ENCODE peak calls at places on chromosomes 7 and 10, in ten cellular contexts. P is glutamatergic neuron; I is RWPE1; J is ACHN; F is tibial artery; S is stimulated activated naive B cell treated with anti-CD40 and anti-IgM and Interleukin-4, amounts not matched to agents 10 μg/mL and 1 μg/mL and 100 μg/mL, for 72 hours; B is AG08395; E is NCI-H460; W is stimulated activated CD8-positive, alpha-beta memory T cell treated with anti-CD3 and anti-CD28 coated beads, Interleukin-4, amount 100 ng/mL, for 1 hour; M is left kidney. A is an unnamed sample.

GRCh38 chr10:75072727-75073126 is 38.7 kb upstream of the SAMD8 start:
- DNase-seq in W (no peak), J (no peak), E (no peak), P (no peak), B (no peak), M (no peak), I (no peak), F (no peak), S (no peak), A (no peak)

GRCh38 chr7:55928006-55928767 is 23.5 kb upstream of the MRPS17 start:
- DNase-seq in F (no peak), W (no peak), M (no peak), B (no peak), I (no peak), E (no peak), P (no peak), S (no peak), J (no peak), A (no peak)

GRCh38 chr7:55271069-55271468 is 94.1 kb upstream of the LANCL2 start:
- DNase-seq in F (no peak), P (no peak), M (no peak), E (no peak), J (peak; percentile 35), W (no peak), B (peak; percentile 59), I (no peak), S (no peak), A (no peak)

GRCh38 chr10:89062861-89063260 is 72.3 kb downstream of the FAS start:
- DNase-seq in J (no peak), E (no peak), W (no peak), I (no peak), F (no peak), B (no peak), P (no peak), S (no peak), M (no peak), A (no peak)

GRCh38 chr10:47167591-47167990 is 132.4 kb upstream of the GDF10 start:
- DNase-seq in E (no peak), P (no peak), F (no peak), J (no peak), M (no peak), W (no peak), I (no peak), B (no peak), S (no peak), A (no peak)

GRCh38 chr7:45203947-45204445 is 46.4 kb downstream of the RAMP3 start:
- DNase-seq in F (no peak), S (no peak), B (peak; percentile 57), P (no peak), J (no peak), W (no peak), E (peak; percentile 15), I (peak; percentile 41), M (no peak), A (peak; percentile 56)

GRCh38 chr10:112367516-112367915 is 6.4 kb upstream of the ACSL5 start:
- DNase-seq in S (no peak), B (no peak), W (no peak), M (no peak), F (no peak), P (no peak), I (no peak), E (no peak), J (no peak), A (no peak)

GRCh38 chr10:100996678-100997363 is 2.8 kb upstream of the LZTS2 start:
- DNase-seq in B (no peak), P (peak; percentile 65), J (peak; percentile 48), W (no peak), F (no peak), S (no peak), E (no peak), M (peak; percentile 78), I (peak; percentile 64), A (peak; percentile 43)

GRCh38 chr10:125004571-125005311 is 62.8 kb downstream of the ZRANB1 start:
- DNase-seq in M (no peak), I (no peak), S (no peak), J (no peak), P (no peak), F (peak; percentile 62), B (no peak), E (no peak), W (no peak), A (no peak)

GRCh38 chr7:85750454-85750949 is 563.6 kb upstream of the SEMA3D start:
- DNase-seq in B (peak; percentile 51), M (peak; percentile 69), F (no peak), J (peak; percentile 72), W (no peak), I (peak; percentile 24), S (no peak), P (peak; percentile 74), E (peak; percentile 44), A (no peak)

GRCh38 chr7:67847063-67847798 is 850.6 kb downstream of the TYW1 start:
- DNase-seq in B (no peak), W (no peak), S (no peak), J (no peak), M (no peak), P (no peak), I (no peak), E (no peak), F (no peak), A (no peak)

GRCh38 chr7:99137418-99138180 is 6.3 kb downstream of the SMURF1 start:
- DNase-seq in P (no peak), E (no peak), F (no peak), W (no peak), J (peak; percentile 63), M (peak; percentile 94), S (no peak), I (no peak), B (peak; percentile 80), A (no peak)

GRCh38 chr7:40329601-40330153 is 194.9 kb downstream of the SUGCT start:
- DNase-seq in E (peak; percentile 61), M (peak; percentile 70), F (no peak), J (peak; percentile 71), I (peak; percentile 74), W (no peak), P (no peak), B (peak; percentile 77), S (no peak), A (peak; percentile 24)

GRCh38 chr10:42690449-42691360 is 52.3 kb upstream of the ZNF33B start:
- DNase-seq in P (no peak), B (no peak), S (no peak), F (no peak), W (no peak), E (no peak), M (no peak), I (no peak), J (no peak), A (no peak)

GRCh38 chr7:23490357-23491131 is 20.3 kb upstream of the IGF2BP3 start:
- DNase-seq in W (no peak), B (peak; percentile 56), E (no peak), J (no peak), F (peak; percentile 68), I (no peak), M (peak; percentile 86), S (peak; percentile 32), P (no peak), A (no peak)

GRCh38 chr7:79683185-79683890 is 229.9 kb upstream of the MAGI2 start:
- DNase-seq in E (no peak), B (no peak), F (no peak), W (no peak), I (no peak), S (no peak), P (no peak), J (no peak), M (no peak), A (no peak)

GRCh38 chr7:44150466-44150832 is 9.3 kb upstream of the MYL7 start:
- DNase-seq in P (no peak), E (no peak), W (no peak), S (peak; percentile 47), I (no peak), B (no peak), M (peak; percentile 27), F (peak; percentile 31), J (no peak), A (no peak)

GRCh38 chr10:115092555-115093285 is 445 bp upstream of the ATRNL1 start:
- DNase-seq in S (peak; percentile 13), M (peak; percentile 90), P (peak; percentile 70), E (no peak), F (no peak), J (peak; percentile 71), I (no peak), W (no peak), B (no peak), A (peak; percentile 27)

GRCh38 chr7:2114052-2114451 is 118.7 kb downstream of the MAD1L1 start:
- DNase-seq in S (no peak), M (no peak), F (no peak), J (no peak), P (no peak), B (peak; percentile 63), W (no peak), E (no peak), I (peak; percentile 74), A (no peak)

GRCh38 chr7:47683485-47683898 is 101.6 kb upstream of the TNS3 start:
- DNase-seq in B (no peak), F (no peak), P (no peak), S (no peak), W (no peak), M (no peak), I (no peak), J (no peak), E (no peak), A (no peak)

GRCh38 chr10:20248309-20248708 is 432.1 kb downstream of the PLXDC2 start:
- DNase-seq in E (no peak), F (no peak), W (no peak), P (no peak), S (no peak), I (no peak), J (no peak), B (no peak), M (no peak), A (no peak)

GRCh38 chr10:88187472-88187871 is 324.0 kb downstream of the PTEN start:
- DNase-seq in I (no peak), W (no peak), E (no peak), S (no peak), B (no peak), P (no peak), M (no peak), J (no peak), F (no peak), A (no peak)

GRCh38 chr7:51139796-51140195 is 176.8 kb downstream of the COBL start:
- DNase-seq in W (no peak), M (no peak), S (no peak), J (peak; percentile 60), F (no peak), B (no peak), E (no peak), I (peak; percentile 63), P (no peak), A (no peak)

GRCh38 chr10:24370877-24371276 is 161.9 kb downstream of the KIAA1217 start:
- DNase-seq in S (no peak), P (no peak), I (no peak), F (no peak), W (no peak), E (no peak), M (no peak), J (no peak), B (no peak), A (no peak)

GRCh38 chr10:43396061-43396927 is 12.7 kb downstream of the HNRNPF start:
- DNase-seq in E (no peak), M (peak; percentile 94), J (peak; percentile 78), I (peak; percentile 80), F (peak; percentile 88), P (peak; percentile 87), W (no peak), S (peak; percentile 61), B (peak; percentile 77), A (peak; percentile 65)

GRCh38 chr7:70660154-70660818 is 471.7 kb upstream of the GALNT17 start:
- DNase-seq in I (no peak), B (no peak), F (no peak), W (peak; percentile 36), J (no peak), S (no peak), M (no peak), E (no peak), P (no peak), A (no peak)

GRCh38 chr10:33291053-33291592 is 43.3 kb downstream of the NRP1 start:
- DNase-seq in B (peak; percentile 86), F (no peak), J (peak; percentile 45), S (no peak), P (no peak), M (no peak), E (no peak), I (peak; percentile 78), W (no peak), A (no peak)

GRCh38 chr10:31075434-31075833 is 43.8 kb upstream of the ZNF438 start:
- DNase-seq in E (no peak), M (no peak), B (peak; percentile 76), S (no peak), W (no peak), I (peak; percentile 67), P (no peak), J (no peak), F (no peak), A (no peak)

A was measured in GM19239.